ENCODE peak calls at places on chromosomes 2 and 18, in seven cellular contexts. O, J, R, S, Z, H and K are unnamed samples.

GRCh38 chr18:48436907-48437306 is 27.7 kb upstream of the ZBTB7C start:
- DNase-seq in O (no peak), J (no peak), R (no peak), S (no peak), Z (no peak), H (no peak), K (no peak)

GRCh38 chr2:98269274-98269673 is 77.0 kb upstream of the CNGA3 start:
- DNase-seq in O (peak), J (peak), R (peak), S (peak), Z (peak), H (no peak), K (peak)

GRCh38 chr2:130387804-130388203 is 31.9 kb downstream of the PTPN18 start:
- DNase-seq in O (no peak), J (no peak), R (no peak), S (no peak), Z (no peak), H (no peak), K (no peak)

GRCh38 chr2:61426267-61426897 is 44.5 kb downstream of the USP34 start:
- DNase-seq in O (peak), J (peak), R (no peak), S (peak), Z (peak), H (peak), K (peak)

GRCh38 chr18:41949206-41949920 is 5.7 kb upstream of the PIK3C3 start:
- DNase-seq in O (no peak), J (no peak), R (no peak), S (no peak), Z (no peak), H (no peak), K (no peak)

GRCh38 chr2:48406950-48407349 is 123.0 kb upstream of the STON1 start:
- DNase-seq in O (no peak), J (no peak), R (no peak), S (no peak), Z (no peak), H (no peak), K (peak)

GRCh38 chr2:46451131-46451711 is 28.1 kb upstream of the TMEM247 start:
- DNase-seq in O (no peak), J (peak), R (no peak), S (no peak), Z (no peak), H (no peak), K (no peak)

GRCh38 chr2:122660786-122661634 is 905.6 kb downstream of the TSN start:
- DNase-seq in O (no peak), J (no peak), R (no peak), S (no peak), Z (no peak), H (no peak), K (no peak)

GRCh38 chr2:156098506-156098905 is 234.0 kb downstream of the NR4A2 start:
- DNase-seq in O (no peak), J (no peak), R (no peak), S (no peak), Z (no peak), H (no peak), K (no peak)

GRCh38 chr18:75124967-75125358 is 84.0 kb downstream of the PTGR3 start:
- DNase-seq in O (peak), J (no peak), R (no peak), S (no peak), Z (no peak), H (no peak), K (no peak)

GRCh38 chr2:137380610-137381009 is 583.7 kb upstream of the HNMT start:
- DNase-seq in O (no peak), J (no peak), R (no peak), S (no peak), Z (peak), H (no peak), K (no peak)

GRCh38 chr2:7722212-7722910 is 805.1 kb downstream of the RNF144A start:
- DNase-seq in O (no peak), J (no peak), R (no peak), S (no peak), Z (no peak), H (no peak), K (no peak)

GRCh38 chr2:126720031-126720368 is 64.0 kb downstream of the GYPC start:
- DNase-seq in O (no peak), J (no peak), R (no peak), S (no peak), Z (no peak), H (no peak), K (no peak)

GRCh38 chr2:8633735-8634313 is 48.0 kb upstream of the ID2 start:
- DNase-seq in O (no peak), J (peak), R (no peak), S (peak), Z (no peak), H (no peak), K (peak)

GRCh38 chr18:27707201-27707600 is 469.7 kb downstream of the CDH2 start:
- DNase-seq in O (no peak), J (peak), R (no peak), S (no peak), Z (no peak), H (no peak), K (no peak)

GRCh38 chr2:10486601-10487079 is 38.5 kb upstream of the ODC1 start:
- DNase-seq in O (peak), J (no peak), R (no peak), S (peak), Z (no peak), H (no peak), K (peak)

GRCh38 chr2:210007895-210008294 is 5.5 kb downstream of the RPE start:
- DNase-seq in O (no peak), J (no peak), R (no peak), S (no peak), Z (peak), H (no peak), K (no peak)

GRCh38 chr2:11985817-11986566 is 239.6 kb downstream of the LPIN1 start:
- DNase-seq in O (no peak), J (no peak), R (no peak), S (no peak), Z (no peak), H (no peak), K (no peak)

GRCh38 chr18:79912409-79912991 is 39.0 kb downstream of the SLC66A2 start:
- DNase-seq in O (no peak), J (peak), R (no peak), S (no peak), Z (no peak), H (no peak), K (no peak)

GRCh38 chr2:84022810-84023431 is 436.2 kb downstream of the SUCLG1 start:
- DNase-seq in O (peak), J (peak), R (peak), S (peak), Z (peak), H (no peak), K (peak)

GRCh38 chr2:104851236-104852160 is 2.4 kb upstream of the POU3F3 start:
- DNase-seq in O (no peak), J (no peak), R (no peak), S (no peak), Z (no peak), H (no peak), K (no peak)

GRCh38 chr2:71603311-71603794 is 150.0 kb downstream of the DYSF start:
- DNase-seq in O (peak), J (no peak), R (no peak), S (no peak), Z (no peak), H (no peak), K (no peak)

GRCh38 chr2:240604291-240604938 is 17.9 kb downstream of the CAPN10 start:
- DNase-seq in O (peak), J (peak), R (peak), S (no peak), Z (peak), H (no peak), K (peak)

GRCh38 chr2:100676346-100676745 is 113.6 kb downstream of the PDCL3 start:
- DNase-seq in O (no peak), J (no peak), R (no peak), S (no peak), Z (no peak), H (no peak), K (no peak)

GRCh38 chr18:7872569-7872968 is 305.5 kb downstream of the PTPRM start:
- DNase-seq in O (no peak), J (peak), R (no peak), S (no peak), Z (peak), H (no peak), K (peak)

GRCh38 chr2:104650405-104650996 is 203.4 kb upstream of the POU3F3 start:
- DNase-seq in O (no peak), J (no peak), R (no peak), S (no peak), Z (no peak), H (no peak), K (no peak)

GRCh38 chr2:3683748-3684454 is 19.5 kb upstream of the DCDC2C start:
- DNase-seq in O (no peak), J (peak), R (no peak), S (no peak), Z (no peak), H (no peak), K (no peak)

GRCh38 chr18:38007931-38008330 is 442.3 kb upstream of the CELF4 start:
- DNase-seq in O (no peak), J (peak), R (no peak), S (no peak), Z (no peak), H (no peak), K (no peak)

GRCh38 chr2:119545076-119545475 is 827 bp downstream of the CFAP221 start:
- DNase-seq in O (peak), J (no peak), R (no peak), S (no peak), Z (no peak), H (no peak), K (peak)

GRCh38 chr18:43067570-43067969 is 47.9 kb downstream of the RIT2 start:
- DNase-seq in O (no peak), J (no peak), R (no peak), S (no peak), Z (no peak), H (no peak), K (no peak)

DNA sequence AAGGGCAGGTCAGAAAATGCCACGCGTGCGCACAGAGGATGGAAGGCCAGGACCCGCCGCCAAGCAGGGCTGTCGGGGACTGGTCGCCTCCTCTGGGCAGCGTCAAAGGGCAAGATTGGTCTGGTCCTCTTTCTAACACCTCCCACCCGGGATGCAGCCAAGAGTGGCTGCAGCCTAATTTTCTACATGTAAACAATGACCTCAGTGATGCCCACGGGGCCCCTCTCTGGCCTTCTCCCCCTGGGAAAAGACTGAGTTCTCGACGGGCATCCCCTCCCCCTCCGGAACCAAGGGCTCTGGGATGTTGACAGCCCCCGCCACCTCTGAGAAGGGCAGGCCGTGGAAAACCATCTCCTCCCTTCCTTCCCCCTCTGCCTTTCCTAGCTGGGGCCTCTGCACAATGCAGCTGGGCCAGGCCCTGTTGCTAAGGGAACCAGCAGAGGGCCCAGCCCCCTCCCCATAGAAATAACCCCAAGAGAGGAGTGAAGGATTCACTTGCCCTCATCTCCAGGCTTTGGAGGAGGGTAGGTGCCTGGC is 80.0 kb upstream of the ZNF532 start:
- DNase-seq in O (no peak), J (no peak), R (peak), S (no peak), Z (no peak), H (no peak), K (no peak)
- H3K27ac ChIP-seq in O (peak), J (no peak), R (peak), S (peak), Z (peak), H (peak), K (no peak)

DNA sequence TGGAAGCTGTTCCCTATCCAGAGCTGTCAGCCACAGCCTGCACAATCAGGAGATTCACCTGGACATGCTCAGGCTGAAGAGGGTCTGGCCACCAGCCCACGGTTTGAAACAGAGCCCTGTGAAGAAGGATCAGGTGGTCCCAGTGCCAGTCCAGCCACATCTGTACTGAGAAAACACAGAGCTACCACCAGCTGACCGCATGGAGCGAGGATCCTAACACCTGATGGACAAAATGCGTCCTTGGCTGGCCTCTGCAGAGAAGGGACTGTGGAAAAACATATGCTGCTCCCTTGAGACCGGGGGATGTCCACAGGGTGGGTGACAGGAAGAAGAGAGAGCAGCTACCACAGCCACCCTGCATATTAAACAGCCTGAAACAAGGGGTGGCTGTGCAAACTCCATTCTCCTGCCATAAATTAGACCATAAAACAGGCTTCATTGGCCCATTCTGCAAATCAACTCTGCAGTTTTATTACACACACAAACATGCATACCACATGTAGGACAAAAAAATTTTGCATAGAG is 137.3 kb downstream of the BCL2 start:
- DNase-seq in O (no peak), J (no peak), R (peak), S (no peak), Z (no peak), H (no peak), K (peak)
- H3K27ac ChIP-seq in O (no peak), J (no peak), R (no peak), S (no peak), Z (no peak), H (no peak), K (peak)

GRCh38 chr2:178863856-178864620 is 56.8 kb upstream of the TTN start:
- DNase-seq in O (peak), J (peak), R (peak), S (no peak), Z (peak), H (no peak), K (no peak)
- H3K27ac ChIP-seq in O (peak), J (peak), R (peak), S (no peak), Z (no peak), H (peak), K (peak)

GRCh38 chr2:23523651-23524260 is 138.8 kb downstream of the KLHL29 start:
- DNase-seq in O (peak), J (peak), R (no peak), S (no peak), Z (no peak), H (no peak), K (no peak)
- H3K27ac ChIP-seq in O (peak), J (no peak), R (no peak), S (peak), Z (peak), H (peak), K (peak)

GRCh38 chr2:197674546-197674945 is 841 bp downstream of the RFTN2 start:
- DNase-seq in O (no peak), J (peak), R (no peak), S (peak), Z (no peak), H (no peak), K (no peak)

GRCh38 chr2:197673606-197674005 is 1.8 kb downstream of the RFTN2 start:
- DNase-seq in O (no peak), J (no peak), R (no peak), S (no peak), Z (no peak), H (no peak), K (no peak)

GRCh38 chr2:197673142-197673541 is 2.2 kb downstream of the RFTN2 start:
- DNase-seq in O (no peak), J (no peak), R (no peak), S (peak), Z (no peak), H (no peak), K (no peak)

GRCh38 chr2:197674060-197674459 is 1.3 kb downstream of the RFTN2 start:
- DNase-seq in O (no peak), J (peak), R (no peak), S (no peak), Z (no peak), H (no peak), K (no peak)

GRCh38 chr2:197672494-197672893 is 2.9 kb downstream of the RFTN2 start:
- DNase-seq in O (no peak), J (no peak), R (no peak), S (no peak), Z (no peak), H (no peak), K (no peak)
- H3K27ac ChIP-seq in O (no peak), J (no peak), R (no peak), S (no peak), Z (no peak), H (no peak), K (no peak)

GRCh38 chr2:39568116-39568515 is 97.6 kb upstream of the TMEM178A start:
- DNase-seq in O (no peak), J (no peak), R (no peak), S (no peak), Z (peak), H (no peak), K (no peak)

GRCh38 chr2:39568561-39569006 is 97.1 kb upstream of the TMEM178A start:
- DNase-seq in O (no peak), J (peak), R (no peak), S (peak), Z (peak), H (no peak), K (no peak)

GRCh38 chr2:39570614-39571013 is 95.1 kb upstream of the TMEM178A start:
- DNase-seq in O (no peak), J (no peak), R (no peak), S (no peak), Z (no peak), H (no peak), K (no peak)

GRCh38 chr2:39570130-39570555 is 95.6 kb upstream of the TMEM178A start:
- DNase-seq in O (no peak), J (no peak), R (no peak), S (no peak), Z (no peak), H (no peak), K (no peak)

GRCh38 chr2:39567507-39567906 is 98.2 kb upstream of the TMEM178A start:
- DNase-seq in O (no peak), J (no peak), R (no peak), S (no peak), Z (no peak), H (no peak), K (no peak)
- H3K27ac ChIP-seq in O (no peak), J (no peak), R (peak), S (no peak), Z (no peak), H (no peak), K (no peak)